ENCODE peak calls at places on chromosomes 12 and 14, in four cellular contexts. D, S, A and M are unnamed samples.
A peak's percentile ranks its signal among the peaks of the same experiment; 100 is the strongest.

GRCh38 chr14:59103396-59103795 is 85.1 kb upstream of the DAAM1 start:
- DNase-seq in D (peak; percentile 59), S (no peak), A (no peak), M (no peak)

GRCh38 chr14:104268725-104269436 is 130.5 kb downstream of the KIF26A start:
- DNase-seq in D (no peak), S (no peak), A (no peak), M (no peak)

GRCh38 chr12:26863515-26863914 is 30.5 kb upstream of the ITPR2 start:
- DNase-seq in D (no peak), S (no peak), A (no peak), M (peak; percentile 50)

GRCh38 chr12:95546491-95546813 is 4.8 kb downstream of the USP44 start:
- DNase-seq in D (no peak), S (no peak), A (no peak), M (peak; percentile 57)

GRCh38 chr12:108271951-108272729 is 67.0 kb downstream of the CMKLR1 start:
- DNase-seq in D (no peak), S (no peak), A (no peak), M (peak; percentile 99)

GRCh38 chr14:100878271-100879146 is 25.0 kb downstream of the RTL1 start:
- DNase-seq in D (no peak), S (no peak), A (no peak), M (no peak)

GRCh38 chr12:92197815-92198214 is 52.2 kb upstream of the BTG1 start:
- DNase-seq in D (no peak), S (no peak), A (no peak), M (no peak)

GRCh38 chr12:67068773-67069450 is 200.2 kb upstream of the CAND1 start:
- DNase-seq in D (peak; percentile 13), S (peak; percentile 34), A (peak; percentile 16), M (peak; percentile 63)